ENCODE peak calls at places on chromosomes 2 and 18, in eight cellular contexts. C, I, N, T, J, U, B and L are unnamed samples.

GRCh38 chr18:48490641-48491040 is 48.2 kb upstream of the CTIF start:
- DNase-seq in N (no peak), C (no peak), U (no peak), T (no peak), B (no peak), I (no peak), J (no peak), L (no peak)

GRCh38 chr2:237714690-237715458 is 83.7 kb upstream of the RBM44 start:
- DNase-seq in U (no peak), B (no peak), I (peak; percentile 61), T (no peak), C (no peak), J (no peak), N (peak; percentile 89), L (no peak)

GRCh38 chr2:104658840-104659591 is 194.9 kb upstream of the POU3F3 start:
- DNase-seq in I (peak; percentile 63), T (no peak), N (no peak), C (no peak), U (no peak), B (no peak), J (no peak), L (no peak)

GRCh38 chr2:178484245-178485041 is 4.2 kb downstream of the PLEKHA3 start:
- DNase-seq in J (no peak), N (peak; percentile 61), T (no peak), I (no peak), U (no peak), C (no peak), B (no peak), L (no peak)

GRCh38 chr18:27844416-27844792 is 332.5 kb downstream of the CDH2 start:
- DNase-seq in I (no peak), J (no peak), C (no peak), B (no peak), T (no peak), N (no peak), U (no peak), L (no peak)

GRCh38 chr2:101558740-101559508 is 84.0 kb upstream of the RFX8 start:
- DNase-seq in T (no peak), I (no peak), B (no peak), U (no peak), J (no peak), C (no peak), N (no peak), L (no peak)

GRCh38 chr2:226873826-226874225 is 38.0 kb downstream of the RHBDD1 start:
- DNase-seq in N (no peak), T (no peak), B (no peak), I (no peak), J (no peak), C (no peak), U (no peak), L (no peak)

GRCh38 chr18:69752737-69753380 is 194.8 kb downstream of the CD226 start:
- DNase-seq in I (no peak), N (no peak), J (no peak), B (no peak), C (no peak), T (no peak), U (no peak), L (no peak)

GRCh38 chr2:135600915-135601314 is 69.6 kb downstream of the R3HDM1 start:
- DNase-seq in I (no peak), N (no peak), T (no peak), C (no peak), J (no peak), B (no peak), U (no peak), L (no peak)

GRCh38 chr2:28274911-28275685 is 117.6 kb upstream of the FOSL2 start:
- DNase-seq in U (no peak), J (no peak), B (no peak), N (no peak), T (no peak), I (no peak), C (peak; percentile 79), L (no peak)

GRCh38 chr18:49548266-49548665 is 13.6 kb upstream of the LIPG start:
- DNase-seq in N (no peak), I (no peak), C (peak; percentile 22), J (no peak), T (no peak), U (no peak), B (no peak), L (no peak)

GRCh38 chr2:26612522-26613240 is 28.5 kb downstream of the CIB4 start:
- DNase-seq in N (peak; percentile 78), J (no peak), T (no peak), U (peak; percentile 63), B (peak; percentile 26), C (no peak), I (no peak), L (peak; percentile 91)

GRCh38 chr18:24659837-24660720 is 199.6 kb downstream of the HRH4 start:
- DNase-seq in B (no peak), N (peak; percentile 72), T (no peak), I (no peak), C (no peak), J (no peak), U (peak; percentile 80), L (peak; percentile 91)

GRCh38 chr2:234488913-234489451 is 7.9 kb downstream of the ARL4C start:
- DNase-seq in C (no peak), N (peak; percentile 25), T (peak; percentile 51), J (no peak), B (no peak), U (peak; percentile 77), I (no peak), L (no peak)

GRCh38 chr2:142065700-142066099 is 65.1 kb downstream of the LRP1B start:
- DNase-seq in I (no peak), N (no peak), T (no peak), U (no peak), C (no peak), B (no peak), J (no peak), L (no peak)

GRCh38 chr2:158477202-158477601 is 20.4 kb downstream of the PKP4 start:
- DNase-seq in C (no peak), I (no peak), B (no peak), T (no peak), J (no peak), N (no peak), U (no peak), L (no peak)

GRCh38 chr2:216616083-216616678 is 17.0 kb upstream of the IGFBP2 start:
- DNase-seq in C (no peak), N (no peak), J (no peak), U (no peak), I (no peak), T (no peak), B (no peak), L (no peak)

GRCh38 chr2:216617159-216617815 is 15.9 kb upstream of the IGFBP2 start:
- DNase-seq in I (no peak), N (no peak), J (no peak), C (no peak), U (no peak), T (no peak), B (no peak), L (no peak)

GRCh38 chr2:216618785-216619184 is 14.4 kb upstream of the IGFBP2 start:
- DNase-seq in I (peak; percentile 50), N (no peak), B (no peak), U (no peak), C (no peak), T (no peak), J (no peak), L (no peak)

GRCh38 chr2:216619411-216620393 is 13.5 kb upstream of the IGFBP2 start:
- DNase-seq in J (no peak), U (no peak), N (no peak), C (no peak), B (peak; percentile 74), T (no peak), I (no peak), L (no peak)

GRCh38 chr2:216615298-216616082 is 17.7 kb upstream of the IGFBP2 start:
- DNase-seq in T (no peak), U (no peak), N (no peak), C (no peak), J (no peak), I (no peak), B (no peak), L (no peak)
- TF ChIP-seq POLR2AphosphoS5 in T (no peak), U (no peak), N (no peak), C (no peak), J (no peak), I (no peak), B (no peak), L (no peak)

GRCh38 chr2:239223330-239224248 is 177.2 kb downstream of the HDAC4 start:
- DNase-seq in U (no peak), J (no peak), T (no peak), I (no peak), B (no peak), N (peak; percentile 83), C (no peak), L (no peak)
- H3K27ac ChIP-seq in U (peak overlapping the region; percentile 93), J (no peak overlapping the region), T (no peak overlapping the region), I (peak overlapping the region; percentile 67), B (no peak overlapping the region), N (peak overlapping the region; percentile 80), C (no peak overlapping the region), L (peak overlapping the region; percentile 91)

DNA sequence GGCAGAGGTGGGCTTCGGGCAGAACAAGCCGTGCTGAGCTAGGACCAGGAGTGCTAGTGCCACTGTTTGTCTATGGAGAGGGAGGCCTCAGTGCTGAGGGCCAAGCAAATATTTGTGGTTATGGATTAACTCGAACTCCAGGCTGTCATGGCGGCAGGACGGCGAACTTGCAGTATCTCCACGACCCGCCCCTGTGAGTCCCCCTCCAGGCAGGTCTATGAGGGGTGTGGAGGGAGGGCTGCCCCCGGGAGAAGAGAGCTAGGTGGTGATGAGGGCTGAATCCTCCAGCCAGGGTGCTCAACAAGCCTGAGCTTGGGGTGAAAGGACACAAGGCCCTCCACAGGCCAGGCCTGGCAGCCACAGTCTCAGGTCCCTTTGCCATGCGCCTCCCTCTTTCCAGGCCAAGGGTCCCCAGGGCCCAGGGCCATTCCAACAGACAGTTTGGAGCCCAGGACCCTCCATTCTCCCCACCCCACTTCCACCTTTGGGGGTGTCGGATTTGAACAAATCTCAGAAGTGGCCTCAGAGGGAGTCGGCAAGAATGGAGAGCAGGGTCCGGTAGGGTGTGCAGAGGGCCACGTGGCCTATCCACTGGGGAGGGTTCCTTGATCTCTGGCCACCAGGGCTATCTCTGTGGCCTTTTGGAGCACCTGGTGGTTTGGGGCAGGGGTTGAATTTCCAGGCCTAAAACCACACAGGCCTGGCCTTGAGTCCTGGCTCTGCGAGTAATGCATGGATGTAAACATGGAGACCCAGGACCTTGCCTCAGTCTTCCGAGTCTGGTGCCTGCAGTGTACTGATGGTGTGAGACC is at the start of gene PROC:
- DNase-seq in U (no peak), C (no peak), T (no peak), J (no peak), B (no peak), I (no peak), N (no peak), L (no peak)
- H3K4me1 ChIP-seq in U (peaks cover 49% of the 10 kb centered on the region), C (peaks cover 27% of the 10 kb centered on the region), T (peaks cover 9% of the 10 kb centered on the region), J (peaks cover 13% of the 10 kb centered on the region), B (peaks cover 18% of the 10 kb centered on the region), I (peaks cover 4% of the 10 kb centered on the region), N (no peaks in the 10 kb centered on the region), L (peaks cover 24% of the 10 kb centered on the region)

DNA sequence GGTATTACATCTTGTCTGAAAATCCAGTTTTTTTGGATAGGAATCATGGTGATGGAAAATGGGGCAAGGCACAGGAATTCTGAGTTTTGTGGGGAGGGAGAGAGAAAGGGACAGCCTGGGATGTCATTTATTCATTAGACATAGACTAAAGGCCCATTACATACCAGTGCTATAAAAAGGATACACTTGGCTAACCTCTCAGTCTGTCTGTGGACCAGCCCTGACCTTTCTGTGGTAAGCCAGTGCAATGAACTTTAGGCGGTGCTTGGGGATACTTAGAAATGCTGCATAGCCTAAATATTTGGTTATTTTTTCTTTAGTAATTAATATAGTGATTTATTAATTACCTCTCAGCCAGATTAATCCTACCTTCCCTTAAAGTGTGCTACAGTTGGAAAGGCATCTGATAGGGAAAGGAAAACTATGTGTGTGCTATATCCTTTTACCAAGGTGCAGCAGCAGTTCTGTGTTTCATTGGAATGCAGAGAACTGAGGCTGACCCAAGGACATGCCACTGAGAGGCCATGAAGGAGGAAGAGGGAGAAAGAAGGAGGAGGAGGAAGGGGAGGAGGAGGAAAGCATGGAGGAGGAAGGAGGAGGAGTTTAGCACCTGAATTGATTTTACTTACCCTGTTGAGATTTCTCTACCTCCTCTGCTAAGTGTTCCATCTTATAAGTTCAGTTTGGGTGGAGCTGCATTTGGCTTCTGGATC is 37.5 kb downstream of the KCNS3 start:
- DNase-seq in B (no peak), N (no peak), J (no peak), I (peak; percentile 41), U (no peak), T (no peak), C (no peak), L (no peak)
- TF ChIP-seq POLR2AphosphoS5 in B (no peak), N (no peak), J (no peak), I (no peak), U (no peak), T (no peak), C (no peak), L (no peak)